ENCODE peak calls at places on chromosomes 13 and 19, in seven cellular contexts. One of them, this sample, is unnamed.

GRCh38 chr19:17737690-17738153 is 13.6 kb upstream of the FCHO1 start:
- DNase-seq in mucosa of descending colon: no peak
- DNase-seq in fibroblast of lung: peak; percentile 43
- DNase-seq in thoracic aorta: no peak
- DNase-seq in fibroblast of pulmonary artery: no peak
- DNase-seq in Peyer's patch: no peak
- DNase-seq in fibroblast of the aortic adventitia: peak; percentile 14
- DNase-seq in this sample: no peak

GRCh38 chr19:1507192-1507660 is 5.6 kb downstream of the ADAMTSL5 start:
- DNase-seq in mucosa of descending colon: no peak
- DNase-seq in fibroblast of lung: no peak
- DNase-seq in thoracic aorta: no peak
- DNase-seq in fibroblast of pulmonary artery: no peak
- DNase-seq in Peyer's patch: no peak
- DNase-seq in fibroblast of the aortic adventitia: no peak
- DNase-seq in this sample: no peak

GRCh38 chr19:10922638-10923014 is 5.8 kb downstream of the YIPF2 start:
- DNase-seq in mucosa of descending colon: no peak
- DNase-seq in fibroblast of lung: no peak
- DNase-seq in thoracic aorta: no peak
- DNase-seq in fibroblast of pulmonary artery: no peak
- DNase-seq in Peyer's patch: no peak
- DNase-seq in fibroblast of the aortic adventitia: no peak
- DNase-seq in this sample: no peak

GRCh38 chr13:112664501-112665203 is 25.2 kb upstream of the ATP11A start:
- DNase-seq in mucosa of descending colon: no peak
- DNase-seq in fibroblast of lung: no peak
- DNase-seq in thoracic aorta: no peak
- DNase-seq in fibroblast of pulmonary artery: peak; percentile 16
- DNase-seq in Peyer's patch: no peak
- DNase-seq in fibroblast of the aortic adventitia: no peak
- DNase-seq in this sample: no peak

GRCh38 chr13:111572956-111573355 is 252.5 kb downstream of the TEX29 start:
- DNase-seq in mucosa of descending colon: no peak
- DNase-seq in fibroblast of lung: no peak
- DNase-seq in thoracic aorta: no peak
- DNase-seq in fibroblast of pulmonary artery: no peak
- DNase-seq in Peyer's patch: peak; percentile 65
- DNase-seq in fibroblast of the aortic adventitia: no peak
- DNase-seq in this sample: no peak

GRCh38 chr19:43634877-43635560 is 4.6 kb downstream of the CADM4 start:
- DNase-seq in mucosa of descending colon: no peak
- DNase-seq in fibroblast of lung: peak; percentile 23
- DNase-seq in thoracic aorta: no peak
- DNase-seq in fibroblast of pulmonary artery: peak; percentile 24
- DNase-seq in Peyer's patch: no peak
- DNase-seq in fibroblast of the aortic adventitia: peak; percentile 14
- DNase-seq in this sample: no peak

GRCh38 chr19:887072-887471 is 5.9 kb downstream of the MED16 start:
- DNase-seq in mucosa of descending colon: no peak
- DNase-seq in fibroblast of lung: peak; percentile 59
- DNase-seq in thoracic aorta: no peak
- DNase-seq in fibroblast of pulmonary artery: peak; percentile 67
- DNase-seq in Peyer's patch: no peak
- DNase-seq in fibroblast of the aortic adventitia: no peak
- DNase-seq in this sample: no peak

GRCh38 chr13:45121421-45121820 is 1.1 kb downstream of the GTF2F2 start:
- DNase-seq in mucosa of descending colon: no peak
- DNase-seq in fibroblast of lung: peak; percentile 33
- DNase-seq in thoracic aorta: no peak
- DNase-seq in fibroblast of pulmonary artery: peak; percentile 46
- DNase-seq in Peyer's patch: no peak
- DNase-seq in fibroblast of the aortic adventitia: peak; percentile 42
- DNase-seq in this sample: no peak

GRCh38 chr13:81184556-81185265 is 843.8 kb upstream of the SPRY2 start:
- DNase-seq in mucosa of descending colon: no peak
- DNase-seq in fibroblast of lung: peak; percentile 32
- DNase-seq in thoracic aorta: no peak
- DNase-seq in fibroblast of pulmonary artery: no peak
- DNase-seq in Peyer's patch: no peak
- DNase-seq in fibroblast of the aortic adventitia: no peak
- DNase-seq in this sample: no peak

GRCh38 chr13:33261426-33262068 is 24.0 kb downstream of the STARD13 start:
- DNase-seq in mucosa of descending colon: no peak
- DNase-seq in fibroblast of lung: peak; percentile 61
- DNase-seq in thoracic aorta: no peak
- DNase-seq in fibroblast of pulmonary artery: no peak
- DNase-seq in Peyer's patch: no peak
- DNase-seq in fibroblast of the aortic adventitia: no peak
- DNase-seq in this sample: no peak

GRCh38 chr13:31663880-31664585 is 75.3 kb upstream of the RXFP2 start:
- DNase-seq in mucosa of descending colon: no peak
- DNase-seq in fibroblast of lung: no peak
- DNase-seq in thoracic aorta: no peak
- DNase-seq in fibroblast of pulmonary artery: no peak
- DNase-seq in Peyer's patch: no peak
- DNase-seq in fibroblast of the aortic adventitia: no peak
- DNase-seq in this sample: no peak

GRCh38 chr19:34109596-34109995 is 62.7 kb upstream of the LSM14A start:
- DNase-seq in mucosa of descending colon: no peak
- DNase-seq in fibroblast of lung: no peak
- DNase-seq in thoracic aorta: no peak
- DNase-seq in fibroblast of pulmonary artery: no peak
- DNase-seq in Peyer's patch: no peak
- DNase-seq in fibroblast of the aortic adventitia: no peak
- DNase-seq in this sample: no peak

GRCh38 chr19:31693131-31693700 is 344.0 kb upstream of the TSHZ3 start:
- DNase-seq in mucosa of descending colon: no peak
- DNase-seq in fibroblast of lung: no peak
- DNase-seq in thoracic aorta: no peak
- DNase-seq in fibroblast of pulmonary artery: no peak
- DNase-seq in Peyer's patch: no peak
- DNase-seq in fibroblast of the aortic adventitia: no peak
- DNase-seq in this sample: no peak

GRCh38 chr13:84479656-84480055 is 597.4 kb upstream of the SLITRK1 start:
- DNase-seq in mucosa of descending colon: no peak
- DNase-seq in fibroblast of lung: no peak
- DNase-seq in thoracic aorta: no peak
- DNase-seq in fibroblast of pulmonary artery: peak; percentile 1
- DNase-seq in Peyer's patch: no peak
- DNase-seq in fibroblast of the aortic adventitia: peak; percentile 18
- DNase-seq in this sample: no peak

GRCh38 chr13:45194081-45194939 is 6.5 kb downstream of the KCTD4 start:
- DNase-seq in mucosa of descending colon: no peak
- DNase-seq in fibroblast of lung: peak; percentile 65
- DNase-seq in thoracic aorta: no peak
- DNase-seq in fibroblast of pulmonary artery: peak; percentile 74
- DNase-seq in Peyer's patch: no peak
- DNase-seq in fibroblast of the aortic adventitia: peak; percentile 87
- DNase-seq in this sample: peak; percentile 43

GRCh38 chr19:12913011-12913561 is 6.0 kb downstream of the SYCE2 start:
- DNase-seq in mucosa of descending colon: peak; percentile 70
- DNase-seq in fibroblast of lung: peak; percentile 80
- DNase-seq in thoracic aorta: no peak
- DNase-seq in fibroblast of pulmonary artery: peak; percentile 83
- DNase-seq in Peyer's patch: no peak
- DNase-seq in fibroblast of the aortic adventitia: peak; percentile 37
- DNase-seq in this sample: peak; percentile 63

GRCh38 chr13:106522898-106523525 is 12.4 kb downstream of the EFNB2 start:
- DNase-seq in mucosa of descending colon: no peak
- DNase-seq in fibroblast of lung: no peak
- DNase-seq in thoracic aorta: no peak
- DNase-seq in fibroblast of pulmonary artery: no peak
- DNase-seq in Peyer's patch: no peak
- DNase-seq in fibroblast of the aortic adventitia: no peak
- DNase-seq in this sample: no peak

GRCh38 chr19:29294343-29294811 is 81.4 kb upstream of the UQCRFS1 start:
- DNase-seq in mucosa of descending colon: no peak
- DNase-seq in fibroblast of lung: no peak
- DNase-seq in thoracic aorta: no peak
- DNase-seq in fibroblast of pulmonary artery: no peak
- DNase-seq in Peyer's patch: no peak
- DNase-seq in fibroblast of the aortic adventitia: peak; percentile 27
- DNase-seq in this sample: no peak

GRCh38 chr13:111342716-111343115 is 22.3 kb downstream of the TEX29 start:
- DNase-seq in mucosa of descending colon: no peak
- DNase-seq in fibroblast of lung: no peak
- DNase-seq in thoracic aorta: no peak
- DNase-seq in fibroblast of pulmonary artery: no peak
- DNase-seq in Peyer's patch: no peak
- DNase-seq in fibroblast of the aortic adventitia: no peak
- DNase-seq in this sample: no peak

GRCh38 chr13:111429064-111429558 is 108.7 kb downstream of the TEX29 start:
- DNase-seq in mucosa of descending colon: no peak
- DNase-seq in fibroblast of lung: peak; percentile 27
- DNase-seq in thoracic aorta: no peak
- DNase-seq in fibroblast of pulmonary artery: peak; percentile 16
- DNase-seq in Peyer's patch: no peak
- DNase-seq in fibroblast of the aortic adventitia: peak; percentile 4
- DNase-seq in this sample: no peak

GRCh38 chr13:113766035-113766800 is 7.2 kb downstream of the TMEM255B start:
- DNase-seq in mucosa of descending colon: no peak
- DNase-seq in fibroblast of lung: no peak
- DNase-seq in thoracic aorta: no peak
- DNase-seq in fibroblast of pulmonary artery: no peak
- DNase-seq in Peyer's patch: peak; percentile 33
- DNase-seq in fibroblast of the aortic adventitia: no peak
- DNase-seq in this sample: no peak

GRCh38 chr13:95426631-95427030 is 125.4 kb upstream of the ABCC4 start:
- DNase-seq in mucosa of descending colon: no peak
- DNase-seq in fibroblast of lung: no peak
- DNase-seq in thoracic aorta: no peak
- DNase-seq in fibroblast of pulmonary artery: no peak
- DNase-seq in Peyer's patch: no peak
- DNase-seq in fibroblast of the aortic adventitia: no peak
- DNase-seq in this sample: no peak

GRCh38 chr13:73880365-73880764 is 253.8 kb downstream of the KLF12 start:
- DNase-seq in mucosa of descending colon: no peak
- DNase-seq in fibroblast of lung: peak; percentile 11
- DNase-seq in thoracic aorta: no peak
- DNase-seq in fibroblast of pulmonary artery: peak; percentile 22
- DNase-seq in Peyer's patch: no peak
- DNase-seq in fibroblast of the aortic adventitia: no peak
- DNase-seq in this sample: no peak

GRCh38 chr19:2034729-2035589 is 16.1 kb downstream of the MKNK2 start:
- DNase-seq in mucosa of descending colon: peak; percentile 93
- DNase-seq in fibroblast of lung: peak; percentile 56
- DNase-seq in thoracic aorta: no peak
- DNase-seq in fibroblast of pulmonary artery: peak; percentile 52
- DNase-seq in Peyer's patch: peak; percentile 91
- DNase-seq in fibroblast of the aortic adventitia: peak; percentile 31
- DNase-seq in this sample: peak; percentile 53

GRCh38 chr19:18912933-18913332 is 6.3 kb downstream of the COPE start:
- DNase-seq in mucosa of descending colon: no peak
- DNase-seq in fibroblast of lung: no peak
- DNase-seq in thoracic aorta: no peak
- DNase-seq in fibroblast of pulmonary artery: no peak
- DNase-seq in Peyer's patch: peak; percentile 38
- DNase-seq in fibroblast of the aortic adventitia: no peak
- DNase-seq in this sample: no peak
- H3K4me3 ChIP-seq in mucosa of descending colon: no peak overlapping the region
- H3K4me3 ChIP-seq in fibroblast of lung: no peak overlapping the region
- H3K4me3 ChIP-seq in thoracic aorta: no peak overlapping the region
- H3K4me3 ChIP-seq in fibroblast of pulmonary artery: no peak overlapping the region
- H3K4me3 ChIP-seq in Peyer's patch: no peak overlapping the region
- H3K4me3 ChIP-seq in fibroblast of the aortic adventitia: no peak overlapping the region
- H3K4me3 ChIP-seq in this sample: no peak overlapping the region

GRCh38 chr13:48580886-48581285 is 48.0 kb upstream of the RCBTB2 start:
- DNase-seq in mucosa of descending colon: no peak
- DNase-seq in fibroblast of lung: no peak
- DNase-seq in thoracic aorta: no peak
- DNase-seq in fibroblast of pulmonary artery: no peak
- DNase-seq in Peyer's patch: no peak
- DNase-seq in fibroblast of the aortic adventitia: peak; percentile 28
- DNase-seq in this sample: no peak

GRCh38 chr13:48585456-48585840 is 52.6 kb upstream of the RCBTB2 start:
- DNase-seq in mucosa of descending colon: no peak
- DNase-seq in fibroblast of lung: peak; percentile 50
- DNase-seq in thoracic aorta: no peak
- DNase-seq in fibroblast of pulmonary artery: peak; percentile 77
- DNase-seq in Peyer's patch: no peak
- DNase-seq in fibroblast of the aortic adventitia: peak; percentile 75
- DNase-seq in this sample: no peak

GRCh38 chr13:48586591-48587103 is 53.8 kb upstream of the RCBTB2 start:
- DNase-seq in mucosa of descending colon: no peak
- DNase-seq in fibroblast of lung: peak; percentile 24
- DNase-seq in thoracic aorta: no peak
- DNase-seq in fibroblast of pulmonary artery: peak; percentile 67
- DNase-seq in Peyer's patch: no peak
- DNase-seq in fibroblast of the aortic adventitia: peak; percentile 57
- DNase-seq in this sample: no peak

GRCh38 chr13:48582086-48582485 is 49.2 kb upstream of the RCBTB2 start:
- DNase-seq in mucosa of descending colon: no peak
- DNase-seq in fibroblast of lung: no peak
- DNase-seq in thoracic aorta: no peak
- DNase-seq in fibroblast of pulmonary artery: no peak
- DNase-seq in Peyer's patch: no peak
- DNase-seq in fibroblast of the aortic adventitia: no peak
- DNase-seq in this sample: no peak

DNA sequence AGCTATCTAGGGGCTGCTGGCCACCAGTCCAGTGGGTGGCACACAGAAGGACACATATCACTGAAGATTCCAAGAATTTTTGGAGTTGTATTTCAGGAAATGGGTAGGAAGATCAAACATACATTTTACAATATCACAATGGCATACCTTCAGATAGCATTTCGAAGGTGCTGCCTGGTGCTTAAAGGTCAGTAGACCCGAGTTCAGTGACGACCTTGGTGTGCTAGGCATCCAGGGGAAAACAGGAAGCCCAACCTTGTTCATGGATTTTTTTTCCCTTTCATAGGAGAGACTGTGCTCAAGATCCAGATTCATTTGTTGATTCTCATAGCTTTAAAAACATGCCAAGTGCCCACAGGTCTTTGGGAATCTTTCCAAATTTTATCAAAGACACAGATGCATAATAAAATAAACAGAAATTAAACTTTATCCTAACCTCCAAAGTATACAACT is 51.0 kb upstream of the RCBTB2 start:
- DNase-seq in mucosa of descending colon: no peak
- DNase-seq in fibroblast of lung: no peak
- DNase-seq in thoracic aorta: no peak
- DNase-seq in fibroblast of pulmonary artery: no peak
- DNase-seq in Peyer's patch: no peak
- DNase-seq in fibroblast of the aortic adventitia: no peak
- DNase-seq in this sample: no peak
- H3K4me3 ChIP-seq in mucosa of descending colon: no peak overlapping the region
- H3K4me3 ChIP-seq in fibroblast of lung: no peak overlapping the region
- H3K4me3 ChIP-seq in thoracic aorta: no peak overlapping the region
- H3K4me3 ChIP-seq in fibroblast of pulmonary artery: no peak overlapping the region
- H3K4me3 ChIP-seq in Peyer's patch: no peak overlapping the region
- H3K4me3 ChIP-seq in fibroblast of the aortic adventitia: no peak overlapping the region
- H3K4me3 ChIP-seq in this sample: no peak overlapping the region

GRCh38 chr19:53101518-53101917 is 1.7 kb downstream of the ZNF160 start:
- DNase-seq in mucosa of descending colon: no peak
- DNase-seq in fibroblast of lung: no peak
- DNase-seq in thoracic aorta: no peak
- DNase-seq in fibroblast of pulmonary artery: no peak
- DNase-seq in Peyer's patch: no peak
- DNase-seq in fibroblast of the aortic adventitia: no peak
- DNase-seq in this sample: no peak
- H3K4me3 ChIP-seq in mucosa of descending colon: no peak overlapping the region
- H3K4me3 ChIP-seq in fibroblast of lung: peak overlapping the region; percentile 90
- H3K4me3 ChIP-seq in thoracic aorta: peak overlapping the region; percentile 100
- H3K4me3 ChIP-seq in fibroblast of pulmonary artery: peak overlapping the region; percentile 98
- H3K4me3 ChIP-seq in Peyer's patch: no peak overlapping the region
- H3K4me3 ChIP-seq in fibroblast of the aortic adventitia: peak overlapping the region; percentile 95
- H3K4me3 ChIP-seq in this sample: peak overlapping the region; percentile 87

GRCh38 chr19:38974599-38975213 is 836 bp downstream of the FBXO17 start:
- DNase-seq in mucosa of descending colon: no peak
- DNase-seq in fibroblast of lung: no peak
- DNase-seq in thoracic aorta: no peak
- DNase-seq in fibroblast of pulmonary artery: peak; percentile 30
- DNase-seq in Peyer's patch: no peak
- DNase-seq in fibroblast of the aortic adventitia: peak; percentile 35
- DNase-seq in this sample: no peak
- H3K4me3 ChIP-seq in mucosa of descending colon: no peak overlapping the region
- H3K4me3 ChIP-seq in fibroblast of lung: peak overlapping the region; percentile 73
- H3K4me3 ChIP-seq in thoracic aorta: peak overlapping the region; percentile 82
- H3K4me3 ChIP-seq in fibroblast of pulmonary artery: peak overlapping the region; percentile 72
- H3K4me3 ChIP-seq in Peyer's patch: peak overlapping the region; percentile 39
- H3K4me3 ChIP-seq in fibroblast of the aortic adventitia: peak overlapping the region; percentile 77
- H3K4me3 ChIP-seq in this sample: peak overlapping the region; percentile 76